ENCODE peak calls at places on chromosomes 7 and 10, in ten cellular contexts. P, Z, A, S, I, Y, O, G, C and T are unnamed samples.

GRCh38 chr7:45586748-45587520 is 12.8 kb downstream of the ADCY1 start:
- DNase-seq in S (peak; percentile 55), P (no peak), Y (no peak), C (peak; percentile 15), Z (no peak), I (no peak), A (no peak), O (no peak), G (no peak), T (no peak)

GRCh38 chr7:47501406-47501805 is 80.5 kb downstream of the TNS3 start:
- DNase-seq in G (no peak), I (peak; percentile 96), O (peak; percentile 67), C (peak; percentile 68), S (no peak), Z (no peak), Y (no peak), P (no peak), A (no peak), T (no peak)

GRCh38 chr10:33326897-33327296 is 7.6 kb downstream of the NRP1 start:
- DNase-seq in C (no peak), Y (no peak), S (no peak), Z (no peak), G (no peak), I (no peak), P (no peak), A (no peak), O (no peak), T (no peak)

GRCh38 chr10:15801641-15802040 is 58.7 kb downstream of the MINDY3 start:
- DNase-seq in P (no peak), G (no peak), Y (no peak), Z (no peak), S (no peak), O (no peak), C (no peak), I (no peak), A (no peak), T (no peak)

GRCh38 chr7:147658392-147658791 is 932.2 kb upstream of the C7orf33 start:
- DNase-seq in O (no peak), P (no peak), S (no peak), Y (no peak), C (no peak), Z (no peak), G (no peak), A (no peak), I (no peak), T (no peak)

GRCh38 chr10:35946556-35946955 is 304.5 kb upstream of the FZD8 start:
- DNase-seq in S (no peak), A (no peak), G (no peak), I (peak; percentile 37), O (no peak), C (no peak), Z (no peak), P (no peak), Y (no peak), T (no peak)

GRCh38 chr10:87861566-87861952 is 1.8 kb downstream of the KLLN start:
- DNase-seq in P (peak; percentile 62), Y (peak; percentile 86), A (no peak), O (peak; percentile 82), C (peak; percentile 75), Z (peak; percentile 85), I (peak; percentile 89), G (no peak), S (peak; percentile 85), T (peak; percentile 85)

GRCh38 chr10:71893920-71894319 is 42.9 kb upstream of the PSAP start:
- DNase-seq in A (no peak), I (no peak), G (no peak), Y (no peak), P (no peak), C (peak; percentile 20), Z (no peak), O (no peak), S (no peak), T (no peak)

GRCh38 chr7:29289156-29290021 is 94.8 kb downstream of the CHN2 start:
- DNase-seq in Z (peak; percentile 46), S (no peak), Y (no peak), O (no peak), P (no peak), C (no peak), I (no peak), A (no peak), G (no peak), T (no peak)

GRCh38 chr7:29290829-29291228 is 96.3 kb downstream of the CHN2 start:
- DNase-seq in O (no peak), C (no peak), Y (no peak), G (no peak), I (no peak), Z (no peak), S (no peak), P (no peak), A (no peak), T (no peak)

GRCh38 chr7:29292886-29293658 is 98.5 kb downstream of the CHN2 start:
- DNase-seq in G (no peak), Y (no peak), C (no peak), Z (no peak), O (no peak), A (no peak), P (no peak), I (no peak), S (no peak), T (no peak)

GRCh38 chr7:29288534-29289091 is 94.0 kb downstream of the CHN2 start:
- DNase-seq in I (no peak), O (no peak), Y (no peak), A (no peak), P (no peak), G (no peak), Z (no peak), C (no peak), S (no peak), T (no peak)

DNA sequence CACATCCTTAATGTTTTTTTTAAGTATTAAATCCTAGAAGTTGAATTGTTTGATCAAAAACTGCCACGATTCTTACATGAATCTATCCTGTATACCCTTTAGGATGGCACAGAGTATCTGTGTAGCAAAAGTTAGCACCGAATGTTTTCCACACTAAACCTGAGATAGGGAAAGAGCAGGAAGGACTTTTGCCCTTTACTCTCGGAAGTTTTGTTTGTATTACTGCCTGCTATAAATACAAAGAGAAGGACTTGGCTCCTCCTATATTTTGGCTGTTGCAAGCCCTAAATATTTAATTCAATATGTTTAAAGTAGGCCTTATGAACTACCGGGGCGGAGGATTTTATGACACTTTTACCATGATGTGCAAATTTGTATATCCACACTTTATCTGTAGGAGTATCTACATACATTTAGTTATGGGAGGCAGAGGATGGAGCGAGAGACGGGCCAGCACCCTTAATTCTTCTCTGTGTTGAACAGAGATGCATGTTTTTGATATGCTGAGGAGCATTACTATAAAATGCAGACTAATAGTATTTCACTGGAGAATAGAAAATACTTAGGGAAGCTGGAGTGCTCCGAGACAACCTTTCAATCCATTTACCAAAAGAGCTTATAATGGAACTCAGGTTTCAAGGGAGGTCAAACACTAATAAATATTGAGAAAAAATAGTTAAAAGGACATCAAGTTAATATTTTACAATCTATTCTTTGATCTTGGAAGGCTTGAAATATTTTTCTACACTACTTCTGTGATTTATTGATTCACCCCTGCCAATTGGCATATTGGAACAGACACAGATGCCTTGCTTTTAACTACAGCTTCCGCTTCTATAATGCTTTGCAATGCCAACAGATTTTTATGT is 97.4 kb downstream of the CHN2 start:
- DNase-seq in O (no peak), C (no peak), A (no peak), P (no peak), S (no peak), G (no peak), I (no peak), Z (no peak), Y (no peak), T (no peak)
- H3K4me1 ChIP-seq in O (no peaks in the 10 kb centered on the region), C (no peaks in the 10 kb centered on the region), A (peaks cover 4% of the 10 kb centered on the region), P (peaks cover 18% of the 10 kb centered on the region), S (peaks cover 9% of the 10 kb centered on the region), G (peaks cover 13% of the 10 kb centered on the region), I (no peaks in the 10 kb centered on the region), Z (peaks cover 9% of the 10 kb centered on the region), Y (no peaks in the 10 kb centered on the region), T (peaks cover 13% of the 10 kb centered on the region)

GRCh38 chr7:25843467-25843866 is 308.5 kb upstream of the NFE2L3 start:
- DNase-seq in O (no peak), C (no peak), I (no peak), G (no peak), S (no peak), Z (no peak), P (no peak), A (no peak), Y (no peak), T (no peak)

GRCh38 chr7:25842201-25842726 is 309.7 kb upstream of the NFE2L3 start:
- DNase-seq in P (no peak), S (no peak), A (no peak), Z (no peak), I (no peak), O (no peak), G (no peak), C (no peak), Y (no peak), T (no peak)

GRCh38 chr7:25840209-25840792 is 311.7 kb upstream of the NFE2L3 start:
- DNase-seq in A (no peak), Z (peak; percentile 35), S (no peak), I (no peak), C (no peak), O (no peak), Y (no peak), G (no peak), P (no peak), T (no peak)

GRCh38 chr7:25839084-25839769 is 312.8 kb upstream of the NFE2L3 start:
- DNase-seq in S (no peak), G (no peak), Y (no peak), I (no peak), A (no peak), O (no peak), P (no peak), C (no peak), Z (no peak), T (no peak)

DNA sequence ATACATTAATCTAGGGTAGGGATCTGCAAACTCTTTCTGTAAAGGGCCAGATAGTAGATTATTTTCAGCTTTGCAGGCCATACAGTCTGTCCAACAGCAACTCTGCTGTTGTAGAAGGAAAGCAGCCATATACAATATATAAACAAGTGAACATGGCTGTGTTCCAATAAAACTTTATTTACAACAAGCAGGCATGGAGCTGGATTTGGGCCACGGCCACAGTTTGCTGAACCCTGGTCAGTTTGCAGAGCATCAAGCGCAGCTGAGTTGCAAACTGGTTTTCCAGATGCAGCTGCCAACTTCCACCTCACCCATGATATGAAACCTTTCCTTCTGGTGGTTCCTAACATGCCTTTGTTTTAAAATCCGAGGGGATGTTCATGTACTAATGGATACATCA is 310.4 kb upstream of the NFE2L3 start:
- DNase-seq in G (no peak), A (no peak), Y (no peak), O (no peak), I (no peak), Z (no peak), S (no peak), C (no peak), P (no peak), T (no peak)
- H3K27ac ChIP-seq in G (no peak overlapping the region), A (no peak overlapping the region), Y (no peak overlapping the region), O (peak overlapping the region; percentile 97), I (no peak overlapping the region), Z (peak overlapping the region; percentile 79), S (peak overlapping the region; percentile 9), C (no peak overlapping the region), P (no peak overlapping the region), T (no peak overlapping the region)

DNA sequence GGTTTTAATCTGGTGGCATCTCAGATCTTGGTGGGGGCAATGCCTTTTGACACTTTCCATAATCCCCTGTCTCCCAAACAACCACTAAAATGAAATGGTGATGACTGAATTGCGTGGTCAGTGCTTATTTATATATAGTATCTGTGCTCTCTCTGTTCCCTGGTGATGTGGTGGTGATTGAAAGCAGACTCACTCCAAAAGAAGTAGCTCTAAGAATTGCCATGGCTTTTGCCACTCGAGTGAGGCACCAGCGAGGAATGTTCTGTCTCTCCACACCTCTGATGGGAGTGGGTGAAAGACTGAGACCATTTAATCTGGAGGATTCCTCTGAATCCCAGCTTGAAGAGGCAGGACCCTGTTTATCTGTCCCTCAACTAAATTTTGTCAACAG is 2.8 kb downstream of the DUSP5 start:
- DNase-seq in A (no peak), G (no peak), Y (no peak), P (no peak), Z (no peak), I (peak; percentile 81), S (no peak), C (no peak), O (no peak), T (no peak)
- H3K4me1 ChIP-seq in A (peaks cover 50% of the 10 kb centered on the region), G (peaks cover 19% of the 10 kb centered on the region), Y (peaks cover 87% of the 10 kb centered on the region), P (peaks cover 12% of the 10 kb centered on the region), Z (peaks cover 93% of the 10 kb centered on the region), I (peaks cover 31% of the 10 kb centered on the region), S (peaks cover 66% of the 10 kb centered on the region), C (peaks cover 16% of the 10 kb centered on the region), O (no peaks in the 10 kb centered on the region), T (peaks cover 6% of the 10 kb centered on the region)

DNA sequence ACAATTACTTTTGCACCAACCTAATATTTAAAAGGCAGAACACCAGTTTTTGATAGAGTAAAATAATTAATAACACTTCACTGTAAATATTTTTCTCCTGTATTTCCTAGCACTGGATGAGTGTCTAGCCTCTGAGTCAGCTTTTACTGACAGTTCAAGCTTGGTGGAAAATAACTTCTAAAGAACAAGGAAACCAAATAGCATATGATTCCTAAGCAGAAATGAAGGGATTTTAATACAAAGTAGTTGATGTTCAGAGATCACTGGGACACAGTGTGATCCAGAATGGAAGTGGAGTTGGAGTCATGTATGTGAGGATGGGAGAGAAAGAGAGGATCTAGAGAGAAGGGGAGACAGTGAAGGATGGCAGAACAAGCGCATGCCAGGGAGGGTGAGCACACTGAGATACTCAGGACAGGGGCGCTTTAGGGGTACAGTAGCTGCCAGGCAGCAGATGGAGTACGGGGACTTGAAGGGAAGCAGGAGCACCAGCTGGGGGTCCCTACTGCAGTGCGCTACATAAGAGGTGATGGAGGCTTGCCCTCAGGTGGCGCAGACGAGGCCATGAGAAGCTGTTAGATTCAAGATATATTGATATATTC is 117.9 kb upstream of the KLF6 start:
- DNase-seq in P (no peak), G (no peak), Y (no peak), Z (no peak), I (peak; percentile 61), A (no peak), C (no peak), S (no peak), O (no peak), T (no peak)
- H3K27ac ChIP-seq in P (no peak overlapping the region), G (no peak overlapping the region), Y (no peak overlapping the region), Z (peak overlapping the region; percentile 59), I (peak overlapping the region; percentile 48), A (peak overlapping the region; percentile 31), C (no peak overlapping the region), S (no peak overlapping the region), O (peak overlapping the region; percentile 15), T (no peak overlapping the region)